ENCODE peak calls at places on chromosomes 5 and 9, in eight cellular contexts. D is stomach, J is right lobe of liver, W is spleen, B is heart left ventricle, E is suprapubic skin, C is sigmoid colon, N is IMR-90. X is an unnamed sample.

GRCh38 chr5:122849746-122850145 is 4.3 kb downstream of the SNX24 start:
- DNase-seq in W (no peak), C (no peak), J (no peak), D (no peak), N (no peak), E (no peak), B (no peak), X (no peak)

GRCh38 chr5:126354857-126355731 is 68.1 kb upstream of the GRAMD2B start:
- DNase-seq in W (no peak), J (no peak), C (no peak), D (no peak), N (no peak), E (no peak), B (no peak), X (no peak)

GRCh38 chr5:76385540-76385939 is 17.5 kb upstream of the IQGAP2 start:
- DNase-seq in J (peak), E (no peak), W (no peak), N (no peak), D (no peak), C (no peak), B (no peak), X (no peak)

GRCh38 chr5:93579561-93580386 is 1.2 kb downstream of the NR2F1-AS1 start:
- DNase-seq in B (no peak), N (peak), J (no peak), C (peak), W (peak), D (no peak), E (no peak), X (peak)

GRCh38 chr9:137175345-137175961 is 3.6 kb upstream of the TMEM210 start:
- DNase-seq in B (no peak), N (no peak), D (no peak), W (no peak), E (no peak), C (no peak), J (no peak), X (no peak)

GRCh38 chr5:15249152-15249551 is 250.8 kb upstream of the FBXL7 start:
- DNase-seq in J (no peak), W (no peak), D (no peak), B (no peak), N (peak), E (no peak), C (no peak), X (no peak)

GRCh38 chr9:130058154-130058553 is 4.4 kb downstream of the GPR107 start:
- DNase-seq in N (no peak), D (no peak), E (no peak), C (peak), W (no peak), B (no peak), J (no peak), X (no peak)

GRCh38 chr9:73916016-73916673 is 581.0 kb upstream of the RORB start:
- DNase-seq in D (no peak), W (no peak), E (no peak), C (no peak), J (no peak), B (no peak), N (no peak), X (no peak)

GRCh38 chr5:55853818-55854217 is 2.7 kb downstream of the IL31RA start:
- DNase-seq in D (no peak), E (no peak), N (peak), W (no peak), J (no peak), B (no peak), C (no peak), X (no peak)

GRCh38 chr5:4207456-4207855 is 611.8 kb downstream of the IRX1 start:
- DNase-seq in D (no peak), N (no peak), J (no peak), C (no peak), E (no peak), B (no peak), W (no peak), X (no peak)

GRCh38 chr9:96156578-96156977 is 145.4 kb downstream of the HSD17B3 start:
- DNase-seq in N (no peak), W (no peak), J (no peak), B (no peak), D (no peak), C (peak), E (no peak), X (no peak)

GRCh38 chr9:111621895-111622480 is 9.1 kb upstream of the DNAJC25 start:
- DNase-seq in B (peak), E (no peak), N (peak), J (peak), C (no peak), W (no peak), D (peak), X (peak)

GRCh38 chr9:97109194-97109811 is 70.4 kb upstream of the CTSV start:
- DNase-seq in J (no peak), N (peak), D (peak), E (no peak), C (no peak), B (peak), W (no peak), X (no peak)

GRCh38 chr9:103471241-103471640 is 476.1 kb downstream of the CYLC2 start:
- DNase-seq in E (no peak), W (no peak), C (no peak), D (no peak), B (no peak), J (no peak), N (no peak), X (no peak)

GRCh38 chr9:130765135-130766030 is 69.7 kb upstream of the ABL1 start:
- DNase-seq in J (no peak), N (peak), B (no peak), C (no peak), W (no peak), E (no peak), D (no peak), X (no peak)

GRCh38 chr9:97237951-97238851 is 69.3 kb upstream of the CCDC180 start:
- DNase-seq in C (peak), N (peak), J (peak), W (peak), E (peak), B (peak), D (peak), X (peak)

GRCh38 chr5:63125862-63126261 is 547.2 kb downstream of the LRRC70 start:
- DNase-seq in D (no peak), W (no peak), N (peak), B (no peak), J (no peak), E (no peak), C (no peak), X (no peak)

GRCh38 chr5:17221843-17222614 is 4.6 kb downstream of the BASP1 start:
- DNase-seq in N (no peak), B (no peak), E (no peak), D (no peak), C (no peak), J (no peak), W (no peak), X (no peak)

GRCh38 chr5:124630767-124631704 is 115.4 kb downstream of the ZNF608 start:
- DNase-seq in W (no peak), N (peak), C (no peak), E (no peak), J (no peak), D (no peak), B (no peak), X (no peak)

GRCh38 chr5:157371655-157372471 is 88.2 kb upstream of the NIPAL4 start:
- DNase-seq in J (no peak), E (no peak), N (peak), B (no peak), D (no peak), W (no peak), C (no peak), X (no peak)

GRCh38 chr5:156893517-156893916 is 43.4 kb downstream of the PPP1R2B start:
- DNase-seq in D (no peak), B (no peak), C (no peak), J (no peak), N (no peak), W (no peak), E (no peak), X (no peak)

GRCh38 chr9:115262477-115262876 is 144.5 kb upstream of the TNC start:
- DNase-seq in W (no peak), J (peak), N (peak), C (peak), E (peak), D (peak), B (peak), X (no peak)

GRCh38 chr5:119527346-119527745 is 75.0 kb downstream of the HSD17B4 start:
- DNase-seq in B (no peak), D (no peak), W (no peak), C (no peak), E (no peak), N (peak), J (no peak), X (no peak)

GRCh38 chr9:110152704-110153374 is 55.1 kb downstream of the C9orf152 start:
- DNase-seq in W (no peak), J (no peak), C (no peak), D (no peak), B (no peak), E (no peak), N (peak), X (no peak)

GRCh38 chr5:39194466-39195136 is 24.8 kb downstream of the FYB1 start:
- DNase-seq in D (no peak), C (no peak), E (no peak), N (peak), J (no peak), W (no peak), B (no peak), X (no peak)

GRCh38 chr9:132894343-132894742 is 15.6 kb downstream of the SPACA9 start:
- DNase-seq in E (no peak), N (no peak), J (no peak), D (peak), C (no peak), W (no peak), B (no peak), X (no peak)

GRCh38 chr9:3526903-3527652 is 1.3 kb upstream of the RFX3 start:
- DNase-seq in W (peak), D (no peak), J (no peak), C (no peak), B (no peak), N (peak), E (peak), X (no peak)

GRCh38 chr9:17810728-17811634 is 232.1 kb downstream of the SH3GL2 start:
- DNase-seq in W (no peak), E (no peak), B (peak), D (peak), N (peak), C (peak), J (peak), X (peak)

GRCh38 chr9:4327504-4328191 is 27.8 kb upstream of the GLIS3 start:
- DNase-seq in W (no peak), C (no peak), E (no peak), B (no peak), N (peak), D (no peak), J (no peak), X (no peak)

GRCh38 chr5:5244581-5244980 is 104.5 kb downstream of the ADAMTS16 start:
- DNase-seq in C (no peak), E (no peak), J (no peak), B (no peak), D (no peak), W (no peak), N (no peak), X (no peak)

GRCh38 chr5:32600057-32600622 is 14.8 kb downstream of the SUB1 start:
- DNase-seq in J (no peak), W (no peak), E (no peak), B (no peak), C (no peak), D (no peak), N (peak), X (no peak)

GRCh38 chr5:142425286-142426065 is 100.7 kb upstream of the SPRY4 start:
- DNase-seq in B (no peak), N (peak), W (no peak), E (no peak), C (no peak), D (no peak), J (no peak), X (no peak)

GRCh38 chr9:86795861-86796497 is 151.3 kb downstream of the GAS1 start:
- DNase-seq in J (no peak), D (no peak), E (peak), C (peak), B (peak), N (peak), W (no peak), X (peak)

GRCh38 chr9:109171926-109172325 is 4.9 kb upstream of the FRRS1L start:
- DNase-seq in D (no peak), J (no peak), E (no peak), W (no peak), B (no peak), C (no peak), N (peak), X (no peak)

GRCh38 chr5:76199321-76200318 is 116.4 kb downstream of the SV2C start:
- DNase-seq in W (no peak), N (no peak), J (no peak), E (no peak), C (no peak), B (no peak), D (no peak), X (no peak)

DNA sequence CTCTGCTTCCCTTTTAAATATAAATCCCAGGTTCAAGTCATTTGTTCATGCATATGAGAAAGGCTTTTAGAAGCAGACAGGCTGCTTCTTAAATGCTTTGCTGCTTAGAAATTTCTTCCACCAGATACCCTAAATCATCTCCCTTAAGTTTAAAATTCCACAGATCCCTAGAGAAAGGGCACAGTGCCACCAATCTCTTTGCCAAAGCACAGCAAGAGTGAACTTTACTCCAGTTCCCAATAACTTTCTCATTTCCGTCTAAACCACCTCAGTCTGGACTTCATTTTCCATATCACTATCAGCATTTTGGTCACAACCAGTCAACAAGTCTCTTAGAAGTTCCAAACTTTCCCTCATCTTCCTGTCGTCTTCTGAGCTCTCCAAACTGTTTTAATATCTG is 679.8 kb upstream of the FTMT start:
- DNase-seq in D (no peak), C (no peak), W (no peak), J (no peak), E (no peak), B (no peak), N (no peak), X (no peak)
- TF ChIP-seq POLR2A in D (no peak), C (no peak), W (no peak), J (no peak), E (no peak), B (no peak), N (no peak), X (no peak)

DNA sequence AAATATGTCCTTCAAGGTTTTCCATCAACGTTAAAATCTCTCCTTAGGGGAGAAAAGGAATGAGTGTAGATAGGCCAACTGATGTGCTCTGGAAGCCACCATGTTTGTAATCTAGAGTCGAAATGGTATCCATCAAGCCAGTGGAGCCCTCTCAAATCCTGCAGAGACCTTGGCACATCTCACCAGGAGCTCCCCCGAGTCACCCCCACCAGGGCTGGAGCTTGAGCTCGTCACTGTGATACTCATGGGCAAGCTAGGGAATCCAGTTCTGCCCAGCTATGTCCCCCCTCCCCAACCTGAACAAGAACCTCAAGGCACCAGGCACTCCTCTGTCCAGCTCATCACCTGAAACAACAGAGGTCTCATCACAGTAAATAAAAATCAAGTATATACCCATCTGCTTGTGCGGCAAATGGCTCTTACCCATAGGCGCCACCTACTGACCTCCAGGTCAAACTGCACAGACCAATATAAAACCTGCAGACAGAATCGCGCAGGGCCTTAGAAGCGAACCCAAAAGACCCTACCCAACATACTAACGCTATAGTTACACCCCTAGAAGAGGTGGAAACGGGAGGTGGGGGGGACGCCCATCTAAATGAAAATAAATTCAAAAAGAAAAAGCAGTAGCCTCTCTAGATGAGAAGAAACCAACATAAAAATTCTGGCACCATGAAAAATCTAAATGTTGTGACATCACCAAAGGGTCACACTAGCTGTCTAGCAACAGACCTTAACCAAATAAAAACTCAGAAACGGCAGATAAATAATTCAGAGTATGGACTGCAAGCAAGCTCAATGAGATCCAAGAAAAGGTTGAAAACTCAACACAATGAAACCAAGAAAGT is 75.0 kb downstream of the TTC39B start:
- DNase-seq in W (no peak), B (no peak), N (no peak), J (no peak), C (no peak), E (no peak), D (no peak), X (no peak)
- TF ChIP-seq CTCF in W (peak), B (peak), N (peak), J (no peak), C (no peak), E (peak), D (peak), X (no peak)

GRCh38 chr9:34176089-34176488 is 2.8 kb upstream of the UBAP1 start:
- DNase-seq in W (no peak), B (no peak), J (no peak), N (no peak), C (no peak), D (no peak), E (no peak), X (no peak)

GRCh38 chr9:34179528-34180138 is 790 bp downstream of the UBAP1 start:
- DNase-seq in B (no peak), D (peak), J (peak), N (peak), W (no peak), C (peak), E (peak), X (no peak)

GRCh38 chr9:34177906-34178697 is 741 bp upstream of the UBAP1 start:
- DNase-seq in E (no peak), N (no peak), D (peak), J (peak), B (no peak), C (no peak), W (peak), X (no peak)

DNA sequence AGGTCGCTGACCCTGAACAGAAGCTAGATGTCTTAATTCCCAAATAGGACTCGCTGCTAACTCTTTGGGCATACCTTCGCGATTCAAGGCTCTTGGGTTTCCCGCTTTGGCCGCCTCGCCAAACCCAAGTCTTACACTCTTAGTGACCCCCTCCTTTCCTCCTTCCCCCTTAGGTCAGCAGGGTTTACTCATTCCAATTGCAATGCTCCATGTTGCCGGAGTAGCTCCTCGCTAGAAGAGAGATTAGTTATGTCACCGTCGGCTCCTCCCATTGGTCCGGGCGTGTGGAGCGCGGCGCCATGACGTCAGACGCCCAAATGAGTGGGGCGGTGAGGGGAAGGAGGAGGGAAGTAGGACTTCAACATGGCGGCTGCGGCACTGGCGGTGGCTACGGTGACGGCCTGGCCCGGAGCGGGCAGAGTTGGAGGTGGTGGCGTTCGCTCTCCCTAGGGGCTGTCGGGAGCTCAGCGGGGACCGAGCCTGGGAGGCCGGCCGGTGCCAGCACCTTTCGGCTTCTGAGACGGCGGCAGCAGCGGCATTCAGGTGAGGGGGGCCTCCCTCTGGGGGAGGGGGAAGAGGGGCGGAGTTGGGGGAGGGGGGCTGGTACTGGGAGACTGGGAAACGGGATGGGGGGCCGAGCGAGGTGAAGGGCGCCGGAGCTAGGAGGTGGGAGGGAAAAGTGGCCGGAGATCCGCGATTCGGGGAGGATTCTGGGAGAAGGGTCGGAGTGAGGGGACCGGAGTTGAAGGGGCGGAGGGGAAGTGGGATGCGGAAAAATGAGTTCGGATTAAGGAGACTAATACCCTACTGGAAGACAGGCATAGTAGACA is at the start of gene UBAP1:
- DNase-seq in J (peak), N (peak), E (peak), C (peak), W (peak), B (peak), D (peak), X (peak)
- TF ChIP-seq POLR2A in J (peak), N (peak), E (peak), C (peak), W (peak), B (peak), D (peak), X (peak)

GRCh38 chr9:91676042-91676441 is 252.4 kb upstream of the NFIL3 start:
- DNase-seq in N (no peak), E (no peak), B (no peak), D (no peak), J (no peak), W (no peak), C (no peak), X (no peak)
- TF ChIP-seq CTCF in N (peak), E (no peak), B (peak), D (no peak), J (no peak), W (no peak), C (no peak), X (no peak)

DNA sequence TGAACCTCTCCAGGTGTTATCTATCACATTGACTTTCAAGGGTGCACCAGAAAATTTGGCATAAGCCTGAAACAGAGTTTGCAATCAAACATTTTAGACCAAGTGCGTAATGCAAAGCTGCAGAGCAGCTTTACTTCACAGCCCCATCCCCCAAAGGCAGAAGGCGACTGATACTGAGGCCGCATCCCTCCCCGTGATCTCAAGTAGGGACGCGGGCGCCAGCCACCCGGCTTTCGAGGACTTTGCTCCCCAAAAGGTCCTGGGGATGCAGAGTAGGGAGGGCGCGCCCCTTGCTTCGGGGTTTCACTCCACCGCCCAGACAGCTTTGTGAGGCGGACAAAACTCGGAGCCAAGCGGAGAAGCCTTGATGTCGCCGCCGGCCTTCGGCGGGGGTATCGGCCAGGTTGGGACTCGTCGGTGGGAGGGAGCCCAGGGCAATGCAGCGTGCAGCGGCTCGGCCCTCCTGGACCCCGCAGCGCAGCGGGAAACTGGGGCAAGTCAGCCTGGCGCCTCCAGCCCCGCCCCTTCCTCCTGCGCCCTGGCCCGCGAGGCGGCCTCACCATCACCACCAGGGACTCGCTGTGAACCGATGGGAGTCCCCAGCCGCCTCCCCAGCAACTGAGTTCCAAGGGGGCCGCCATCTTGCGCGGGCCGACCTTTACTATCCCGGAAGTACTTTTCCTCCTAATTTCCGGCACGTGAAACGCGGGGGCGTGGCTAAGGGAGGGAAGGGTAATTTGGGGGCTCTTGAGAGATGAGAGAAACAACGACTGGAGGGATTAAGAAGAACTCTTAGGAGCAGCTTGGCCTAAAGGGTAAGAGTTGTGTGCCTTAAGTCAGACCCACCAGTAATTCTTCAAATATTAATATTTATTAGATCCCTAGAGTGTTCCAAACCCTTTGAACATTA is at the start of gene MTX3:
- DNase-seq in N (peak), J (peak), B (peak), C (peak), D (peak), E (peak), W (peak), X (peak)
- TF ChIP-seq POLR2A in N (peak), J (peak), B (no peak), C (no peak), D (no peak), E (no peak), W (no peak), X (peak)

GRCh38 chr5:178213748-178214151 is 9.4 kb downstream of the HNRNPAB start:
- DNase-seq in W (peak), J (peak), B (no peak), D (peak), E (no peak), N (no peak), C (no peak), X (no peak)
- TF ChIP-seq CTCF in W (no peak), J (no peak), B (no peak), D (no peak), E (no peak), N (no peak), C (no peak), X (no peak)

X was measured in ovary.